ENCODE peak calls at places on chromosomes 7 and 10, in four cellular contexts. F is cardiac fibroblast, U is kidney epithelial cell, K is neural crest cell. T is an unnamed sample.

GRCh38 chr10:119409906-119410305 is 132.6 kb downstream of the RGS10 start:
- DNase-seq in F (peak), U (no peak), K (peak), T (no peak)

GRCh38 chr10:50452603-50453002 is 171.2 kb downstream of the SGMS1 start:
- DNase-seq in F (no peak), U (no peak), K (no peak), T (no peak)

GRCh38 chr7:30800785-30801252 is 29.6 kb downstream of the MINDY4 start:
- DNase-seq in F (peak), U (no peak), K (peak), T (no peak)

GRCh38 chr7:105353752-105354328 is 34.9 kb downstream of the SRPK2 start:
- DNase-seq in F (peak), U (no peak), K (no peak), T (no peak)

GRCh38 chr7:82235710-82236109 is 207.9 kb downstream of the CACNA2D1 start:
- DNase-seq in F (peak), U (no peak), K (no peak), T (no peak)

GRCh38 chr10:88256013-88256680 is 327.0 kb downstream of the RNLS start:
- DNase-seq in F (peak), U (no peak), K (no peak), T (no peak)

GRCh38 chr10:106175760-106176377 is 988.6 kb downstream of the SORCS1 start:
- DNase-seq in F (peak), U (no peak), K (no peak), T (no peak)

GRCh38 chr10:23869548-23869947 is 339.4 kb upstream of the KIAA1217 start:
- DNase-seq in F (no peak), U (no peak), K (no peak), T (no peak)

GRCh38 chr7:155458317-155459132 is 596 bp downstream of the EN2 start:
- DNase-seq in F (no peak), U (no peak), K (no peak), T (no peak)

GRCh38 chr10:98446121-98446655 is 547 bp downstream of the HPS1 start:
- DNase-seq in F (peak), U (no peak), K (peak), T (peak)

GRCh38 chr10:49160110-49160509 is 26.3 kb upstream of the FAM170B start:
- DNase-seq in F (no peak), U (no peak), K (no peak), T (no peak)

GRCh38 chr10:100009283-100009792 is 409 bp downstream of the DNMBP start:
- DNase-seq in F (peak), U (no peak), K (peak), T (no peak)
- TF ChIP-seq CTCF in F (peak), U (peak), K (no peak), T (peak)

GRCh38 chr10:8462565-8462964 is 408.1 kb downstream of the GATA3 start:
- DNase-seq in F (no peak), U (no peak), K (no peak), T (no peak)

GRCh38 chr10:8468477-8468876 is 414.0 kb downstream of the GATA3 start:
- DNase-seq in F (no peak), U (no peak), K (no peak), T (no peak)

GRCh38 chr10:8460626-8461025 is 406.1 kb downstream of the GATA3 start:
- DNase-seq in F (no peak), U (no peak), K (no peak), T (no peak)

DNA sequence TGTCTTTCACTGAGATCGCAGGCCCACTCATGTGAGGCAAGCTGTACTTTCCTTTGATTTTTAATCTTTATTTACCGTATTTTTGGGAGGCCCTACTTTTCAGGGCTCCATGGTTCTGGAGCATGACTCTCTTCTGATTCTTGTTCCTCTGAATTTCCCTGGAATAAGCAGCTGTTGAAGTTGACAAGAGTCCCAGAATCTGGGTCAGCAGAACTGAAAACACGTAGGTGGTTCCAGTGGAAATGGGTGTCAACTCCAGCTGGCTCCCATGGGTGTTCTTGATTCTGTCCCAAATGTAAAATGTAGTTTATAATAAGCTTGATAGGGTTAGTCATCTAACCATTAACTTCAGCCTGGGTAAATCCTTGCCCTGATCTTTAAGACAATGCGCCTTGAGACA is 409.4 kb downstream of the GATA3 start:
- DNase-seq in F (no peak), U (no peak), K (no peak), T (no peak)
- TF ChIP-seq CTCF in F (no peak), U (no peak), K (no peak), T (no peak)

DNA sequence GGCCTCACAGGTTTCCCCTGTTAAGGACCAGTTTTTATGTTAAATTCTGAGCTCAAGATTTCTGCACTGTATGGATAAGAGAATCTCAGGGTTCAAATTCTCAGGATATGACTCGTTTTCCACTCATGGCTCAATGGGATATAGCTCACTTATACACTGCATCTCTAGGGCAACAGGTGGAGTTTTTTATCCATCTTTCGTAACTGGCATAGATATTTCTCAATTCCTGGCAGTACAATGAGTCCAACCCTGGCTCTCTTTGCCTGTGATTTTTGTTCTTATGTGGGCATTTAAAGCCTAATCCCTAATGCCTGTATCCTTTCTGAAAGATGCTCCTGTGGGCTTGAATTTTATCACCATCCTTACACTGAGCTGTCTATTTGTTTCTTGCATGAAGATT is 7.6 kb downstream of the CCDC172 start:
- DNase-seq in F (no peak), U (no peak), K (no peak), T (no peak)
- TF ChIP-seq CTCF in F (no peak), U (no peak), K (no peak), T (no peak)

DNA sequence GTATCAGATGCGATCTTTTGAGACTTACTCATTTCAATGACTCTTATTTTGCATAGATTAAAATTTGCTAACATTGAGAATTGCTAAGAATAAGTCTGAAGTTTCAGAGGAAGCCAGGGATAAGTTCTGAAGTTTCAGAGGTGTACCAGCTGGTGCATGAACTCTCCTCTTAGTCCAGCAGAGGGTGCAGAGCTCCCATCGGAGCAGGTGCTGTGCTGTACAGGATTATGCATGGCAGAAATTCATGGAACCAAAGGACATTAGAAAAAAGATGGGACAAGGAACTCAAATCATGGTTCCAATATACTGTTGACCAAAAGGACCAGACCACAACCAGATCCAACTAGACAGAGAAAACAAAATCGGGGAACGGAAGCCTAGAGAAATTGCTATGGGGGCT is 41.9 kb downstream of the MGAM2 start:
- DNase-seq in F (peak), U (no peak), K (no peak), T (no peak)
- TF ChIP-seq CTCF in F (peak), U (peak), K (peak), T (no peak)

GRCh38 chr7:52168085-52168484 is 851.5 kb upstream of the COBL start:
- DNase-seq in F (no peak), U (no peak), K (no peak), T (no peak)
- TF ChIP-seq CTCF in F (no peak), U (peak), K (peak), T (no peak)

T was measured in CD4-positive, alpha-beta T cell.